ENCODE peak calls at places on chromosome 11, in four cellular contexts. G, S, T and W are unnamed samples.

GRCh38 chr11:8332196-8332595 is 68.5 kb upstream of the LMO1 start:
- DNase-seq in T (no peak), S (no peak), G (no peak), W (no peak)

GRCh38 chr11:65792456-65792855 is 5.6 kb downstream of the OVOL1 start:
- DNase-seq in T (no peak), S (no peak), G (no peak), W (no peak)

GRCh38 chr11:56410801-56411200 is 1.7 kb upstream of the OR5AL1 start:
- DNase-seq in S (no peak), G (no peak), T (no peak), W (no peak)

GRCh38 chr11:80603472-80603871 is 1162.6 kb upstream of the TENM4 start:
- DNase-seq in S (no peak), G (no peak), T (no peak), W (no peak)

GRCh38 chr11:56089697-56090096 is 3.4 kb upstream of the OR8I2 start:
- DNase-seq in T (no peak), S (no peak), G (no peak), W (no peak)

GRCh38 chr11:73267122-73267846 is 4.9 kb upstream of the P2RY6 start:
- DNase-seq in T (peak; percentile 42), S (no peak), G (no peak), W (no peak)

GRCh38 chr11:66391322-66391721 is 19.8 kb upstream of the SLC29A2 start:
- DNase-seq in G (no peak), T (no peak), S (no peak), W (no peak)

GRCh38 chr11:67436459-67437081 is 912 bp downstream of the PTPRCAP start:
- DNase-seq in G (peak; percentile 87), S (peak; percentile 12), T (no peak), W (no peak)

GRCh38 chr11:103537904-103538502 is 428.8 kb downstream of the DYNC2H1 start:
- DNase-seq in G (no peak), T (no peak), S (no peak), W (peak; percentile 0)

GRCh38 chr11:71532016-71532610 is 5.0 kb downstream of the KRTAP5-7 start:
- DNase-seq in S (no peak), G (no peak), T (peak; percentile 37), W (no peak)

GRCh38 chr11:2802389-2803185 is 83.0 kb downstream of the CDKN1C start:
- DNase-seq in S (no peak), G (no peak), T (peak; percentile 65), W (no peak)

GRCh38 chr11:30128269-30128932 is 102.4 kb upstream of the FSHB start:
- DNase-seq in S (peak; percentile 33), G (no peak), T (no peak), W (no peak)

GRCh38 chr11:31796523-31797226 is 14.4 kb downstream of the PAX6 start:
- DNase-seq in S (no peak), T (no peak), G (no peak), W (peak; percentile 66)

GRCh38 chr11:15947681-15948648 is 408.4 kb downstream of the SOX6 start:
- DNase-seq in G (no peak), S (no peak), T (no peak), W (peak; percentile 78)

GRCh38 chr11:108927791-108928545 is 263.1 kb downstream of the DDX10 start:
- DNase-seq in T (no peak), G (no peak), S (peak; percentile 53), W (no peak)

GRCh38 chr11:37948258-37948657 is 1350.2 kb upstream of the RAG2 start:
- DNase-seq in T (no peak), G (no peak), S (no peak), W (no peak)

GRCh38 chr11:2732261-2732939 is 32.6 kb upstream of the KCNQ1OT1 start:
- DNase-seq in G (no peak), T (no peak), S (no peak), W (no peak)

GRCh38 chr11:44893250-44894216 is 57.1 kb downstream of the TP53I11 start:
- DNase-seq in T (no peak), G (no peak), S (no peak), W (no peak)

GRCh38 chr11:2521081-2521480 is 76.3 kb downstream of the KCNQ1 start:
- DNase-seq in S (no peak), T (no peak), G (no peak), W (no peak)

GRCh38 chr11:126337472-126338241 is 17.8 kb upstream of the ST3GAL4 start:
- DNase-seq in S (no peak), T (no peak), G (no peak), W (no peak)

GRCh38 chr11:77126156-77126775 is 1.8 kb upstream of the MYO7A start:
- DNase-seq in G (no peak), S (no peak), T (no peak), W (no peak)

GRCh38 chr11:105004021-105004420 is 18.9 kb downstream of the CASP5 start:
- DNase-seq in G (no peak), T (no peak), S (no peak), W (no peak)

GRCh38 chr11:134027671-134028070 is 41.2 kb upstream of the JAM3 start:
- DNase-seq in G (no peak), S (no peak), T (no peak), W (no peak)

GRCh38 chr11:2265396-2265795 is 5.0 kb downstream of the ASCL2 start:
- DNase-seq in S (no peak), T (no peak), G (no peak), W (peak; percentile 90)

GRCh38 chr11:117730256-117730800 is 66.7 kb downstream of the DSCAML1 start:
- DNase-seq in T (no peak), G (no peak), S (no peak), W (no peak)

GRCh38 chr11:9617960-9618359 is 44.5 kb downstream of the WEE1 start:
- DNase-seq in G (no peak), S (peak; percentile 69), T (no peak), W (no peak)

GRCh38 chr11:2550606-2550970 is 105.8 kb downstream of the KCNQ1 start:
- DNase-seq in G (no peak), T (no peak), S (no peak), W (no peak)

GRCh38 chr11:127640822-127641485 is 640.4 kb upstream of the KIRREL3 start:
- DNase-seq in S (peak; percentile 48), G (no peak), T (no peak), W (no peak)

GRCh38 chr11:41947392-41947791 is 487.9 kb upstream of the LRRC4C start:
- DNase-seq in S (no peak), G (no peak), T (no peak), W (no peak)

GRCh38 chr11:107691003-107691402 is 20.9 kb downstream of the SLN start:
- DNase-seq in T (no peak), S (peak; percentile 83), G (no peak), W (no peak)

GRCh38 chr11:112292785-112293407 is 32.2 kb upstream of the PLET1 start:
- DNase-seq in S (peak; percentile 96), G (no peak), T (no peak), W (no peak)

GRCh38 chr11:60840711-60841430 is 1.0 kb upstream of the CCDC86 start:
- DNase-seq in G (no peak), T (no peak), S (peak; percentile 95), W (no peak)